ENCODE peak calls at places on chromosome 19, in seven cellular contexts. R is nephron progenitor cell, O is T follicular helper cell, K is cardiac septum, L is heart left ventricle, V is NCI-H1092, C is DMS79 treated with DMSO at 0.1 percent for 48 hours. D is an unnamed sample.

GRCh38 chr19:47797996-47798903 is 6.1 kb downstream of the TPRX1 start:
- DNase-seq in L (no peak), R (no peak), O (no peak), K (no peak), C (no peak), V (no peak), D (no peak)

GRCh38 chr19:41926028-41926860 is 2.0 kb downstream of the ERFL start:
- DNase-seq in O (no peak), K (no peak), V (no peak), R (no peak), L (no peak), C (no peak), D (no peak)

GRCh38 chr19:45782820-45783785 is 813 bp upstream of the DMPK start:
- DNase-seq in C (no peak), V (no peak), K (peak), L (peak), O (no peak), R (no peak), D (no peak)

GRCh38 chr19:2027361-2027760 is 11.8 kb upstream of the BTBD2 start:
- DNase-seq in L (no peak), R (no peak), C (no peak), K (no peak), O (no peak), V (no peak), D (no peak)

GRCh38 chr19:37817180-37817911 is 38.0 kb upstream of the ZNF573 start:
- DNase-seq in C (peak), L (peak), R (peak), O (no peak), V (peak), K (peak), D (peak)

GRCh38 chr19:342801-343421 is 1.7 kb downstream of the MIER2 start:
- DNase-seq in K (peak), O (no peak), C (no peak), L (peak), V (no peak), R (no peak), D (no peak)

GRCh38 chr19:2049741-2050348 is 1.2 kb downstream of the MKNK2 start:
- DNase-seq in K (peak), L (peak), R (peak), O (peak), C (peak), V (no peak), D (no peak)

GRCh38 chr19:17721821-17722220 is 2.5 kb downstream of the MAP1S start:
- DNase-seq in V (no peak), K (peak), R (no peak), C (no peak), O (no peak), L (peak), D (no peak)

GRCh38 chr19:49009828-49010227 is 7.1 kb downstream of the LHB start:
- DNase-seq in O (no peak), R (no peak), L (no peak), V (no peak), C (no peak), K (no peak), D (no peak)

GRCh38 chr19:19386373-19386869 is 19.1 kb upstream of the GATAD2A start:
- DNase-seq in O (no peak), R (no peak), K (no peak), L (no peak), V (no peak), C (no peak), D (peak)

GRCh38 chr19:4061178-4061682 is 5.5 kb downstream of the ZBTB7A start:
- DNase-seq in K (peak), O (peak), R (no peak), C (no peak), L (peak), V (no peak), D (no peak)

GRCh38 chr19:54653181-54653809 is 9.5 kb upstream of the LILRB4 start:
- DNase-seq in K (no peak), O (no peak), C (peak), V (no peak), R (no peak), L (no peak), D (no peak)

GRCh38 chr19:50555447-50556235 is 12.6 kb downstream of the LRRC4B start:
- DNase-seq in C (no peak), K (no peak), R (no peak), V (no peak), L (peak), O (no peak), D (no peak)

GRCh38 chr19:53132231-53132991 is at the start of gene ZNF415:
- DNase-seq in O (no peak), R (peak), K (peak), C (peak), L (peak), V (peak), D (peak)

GRCh38 chr19:17867087-17867486 is 4.7 kb upstream of the SLC5A5 start:
- DNase-seq in K (no peak), C (peak), L (no peak), R (no peak), V (no peak), O (no peak), D (no peak)

GRCh38 chr19:51398096-51398704 is 7.8 kb upstream of the C19orf84 start:
- DNase-seq in V (no peak), C (peak), K (no peak), O (no peak), R (no peak), L (no peak), D (no peak)